ENCODE peak calls at places on chromosomes 7 and 10, in six cellular contexts. N is neuronal stem cell, Y is IMR-90, D is trophoblast cell, P is H9, Z is H1. C is an unnamed sample.

GRCh38 chr7:127589901-127590300 is 1.7 kb downstream of the ARF5 start:
- DNase-seq in N (no peak), Y (no peak), D (no peak), P (no peak), Z (no peak), C (no peak)

GRCh38 chr7:77247206-77247850 is 47.7 kb upstream of the FGL2 start:
- DNase-seq in N (peak), Y (peak), D (peak), P (peak), Z (peak), C (peak)

GRCh38 chr10:84540617-84541288 is 212.4 kb downstream of the CCSER2 start:
- DNase-seq in N (peak), Y (peak), D (peak), P (peak), Z (peak), C (peak)

GRCh38 chr7:7883394-7883793 is 85.2 kb upstream of the GLCCI1 start:
- DNase-seq in N (no peak), Y (no peak), D (no peak), P (no peak), Z (no peak), C (no peak)

GRCh38 chr10:124000792-124001201 is 92.6 kb downstream of the CHST15 start:
- DNase-seq in N (no peak), Y (no peak), D (no peak), P (no peak), Z (no peak), C (peak)

GRCh38 chr10:103847909-103848468 is 7.4 kb downstream of the SH3PXD2A start:
- DNase-seq in N (no peak), Y (no peak), D (no peak), P (peak), Z (peak), C (no peak)

GRCh38 chr7:135467207-135467711 is 42.6 kb downstream of the CNOT4 start:
- DNase-seq in N (no peak), Y (peak), D (peak), P (no peak), Z (no peak), C (peak)

GRCh38 chr10:128875030-128875744 is 591.9 kb upstream of the MGMT start:
- DNase-seq in N (no peak), Y (no peak), D (peak), P (no peak), Z (no peak), C (no peak)

GRCh38 chr7:24824896-24825295 is 67.6 kb upstream of the GSDME start:
- DNase-seq in N (no peak), Y (no peak), D (no peak), P (no peak), Z (no peak), C (no peak)

GRCh38 chr7:38839846-38840245 is 69.1 kb downstream of the VPS41 start:
- DNase-seq in N (no peak), Y (peak), D (no peak), P (no peak), Z (no peak), C (no peak)

GRCh38 chr7:141286522-141286921 is 212.7 kb downstream of the TMEM178B start:
- DNase-seq in N (no peak), Y (no peak), D (no peak), P (no peak), Z (no peak), C (no peak)

GRCh38 chr7:30996261-30996660 is 32.5 kb downstream of the GHRHR start:
- DNase-seq in N (no peak), Y (no peak), D (peak), P (no peak), Z (no peak), C (no peak)

GRCh38 chr10:124898493-124898892 is 43.4 kb upstream of the ZRANB1 start:
- DNase-seq in N (no peak), Y (no peak), D (no peak), P (peak), Z (no peak), C (no peak)

GRCh38 chr7:92714280-92714679 is 122.1 kb downstream of the CDK6 start:
- DNase-seq in N (no peak), Y (no peak), D (no peak), P (no peak), Z (no peak), C (no peak)

GRCh38 chr10:72087392-72087968 is 871 bp downstream of the SPOCK2 start:
- DNase-seq in N (no peak), Y (no peak), D (no peak), P (peak), Z (peak), C (no peak)

GRCh38 chr7:148303295-148304013 is 287.1 kb upstream of the C7orf33 start:
- DNase-seq in N (no peak), Y (no peak), D (peak), P (no peak), Z (no peak), C (peak)

GRCh38 chr7:148306759-148307158 is 283.8 kb upstream of the C7orf33 start:
- DNase-seq in N (no peak), Y (no peak), D (no peak), P (no peak), Z (no peak), C (no peak)

GRCh38 chr7:148299877-148300276 is 290.7 kb upstream of the C7orf33 start:
- DNase-seq in N (no peak), Y (no peak), D (no peak), P (no peak), Z (no peak), C (no peak)

GRCh38 chr7:148299335-148299734 is 291.2 kb upstream of the C7orf33 start:
- DNase-seq in N (no peak), Y (no peak), D (no peak), P (no peak), Z (no peak), C (no peak)

DNA sequence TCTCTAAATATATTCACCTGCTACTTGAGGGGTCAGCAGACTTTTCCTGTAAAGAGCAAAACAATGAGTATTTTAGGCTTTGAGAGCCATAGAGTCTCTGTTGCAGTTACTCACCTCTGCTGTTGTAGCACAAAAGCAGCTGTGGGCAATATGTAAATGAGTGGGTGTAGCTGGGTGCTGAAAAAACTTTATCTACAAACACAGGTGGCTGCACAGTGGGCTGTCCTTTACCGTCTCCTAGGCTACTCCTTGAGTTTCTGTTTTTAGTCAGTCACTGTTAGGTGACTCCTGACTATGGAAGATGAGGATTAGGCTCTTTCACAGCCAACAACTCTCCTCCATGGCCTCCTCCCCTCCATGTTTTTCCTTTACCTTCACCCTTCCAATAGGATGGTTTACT is 286.1 kb upstream of the C7orf33 start:
- DNase-seq in N (no peak), Y (no peak), D (no peak), P (no peak), Z (peak), C (no peak)
- H2AFZ ChIP-seq in N (no peak), Y (no peak), D (no peak), P (no peak), Z (no peak), C (no peak)

GRCh38 chr10:78357673-78358206 is 324.1 kb downstream of the RPS24 start:
- DNase-seq in N (no peak), Y (no peak), D (no peak), P (no peak), Z (no peak), C (no peak)
- H3K4ac ChIP-seq in N (peak), Y (no peak), D (no peak), P (no peak), Z (no peak), C (no peak)

GRCh38 chr10:52879181-52879607 is 106.6 kb upstream of the MBL2 start:
- DNase-seq in N (no peak), Y (peak), D (no peak), P (no peak), Z (no peak), C (peak)

GRCh38 chr10:52889611-52890010 is 117.0 kb upstream of the MBL2 start:
- DNase-seq in N (no peak), Y (no peak), D (no peak), P (no peak), Z (no peak), C (no peak)

GRCh38 chr10:52879651-52880050 is 107.1 kb upstream of the MBL2 start:
- DNase-seq in N (no peak), Y (no peak), D (no peak), P (no peak), Z (no peak), C (peak)

DNA sequence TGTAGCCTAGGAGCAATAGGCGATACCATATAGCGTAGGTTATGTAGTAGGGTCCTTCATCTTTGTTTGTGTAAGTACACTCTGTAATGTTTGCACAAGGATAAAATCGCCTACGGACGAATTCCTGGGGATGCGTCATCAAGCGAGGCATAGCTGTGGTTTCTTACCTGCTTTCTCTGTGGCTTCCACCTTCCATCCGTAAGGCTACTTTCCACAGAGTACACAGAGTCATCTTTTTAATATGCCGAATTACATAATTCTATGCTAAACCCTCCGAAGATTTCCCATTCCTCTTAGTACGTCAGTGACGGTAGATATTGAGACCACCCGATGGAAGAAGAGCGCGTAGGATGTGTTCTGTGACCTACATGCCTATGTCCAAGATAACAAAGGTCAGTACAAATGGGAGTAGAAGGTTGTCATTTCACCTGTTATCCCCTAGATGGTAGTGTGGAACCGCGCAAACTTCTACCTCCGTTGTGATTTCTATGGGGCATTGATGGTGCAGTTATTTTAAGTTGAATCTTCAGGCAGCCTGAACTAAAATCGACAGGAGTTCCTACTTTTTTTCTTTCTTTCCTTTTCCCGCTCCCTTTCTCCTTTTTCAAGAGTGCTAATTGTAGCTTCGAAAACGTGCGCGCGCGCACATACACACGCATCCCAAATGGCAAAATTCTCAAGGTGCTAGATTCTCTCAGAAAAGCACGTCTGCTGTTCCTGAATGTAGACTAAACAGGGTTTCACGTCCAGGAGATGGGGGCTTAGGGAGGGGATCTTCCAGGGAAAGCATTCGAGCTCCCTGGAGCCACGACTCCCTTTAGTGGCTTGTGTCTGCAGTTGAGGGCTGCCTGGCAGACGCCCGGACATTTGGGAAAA is 111.7 kb upstream of the MBL2 start:
- DNase-seq in N (peak), Y (peak), D (peak), P (peak), Z (peak), C (peak)
- H2AFZ ChIP-seq in N (peak), Y (peak), D (peak), P (peak), Z (peak), C (no peak)

DNA sequence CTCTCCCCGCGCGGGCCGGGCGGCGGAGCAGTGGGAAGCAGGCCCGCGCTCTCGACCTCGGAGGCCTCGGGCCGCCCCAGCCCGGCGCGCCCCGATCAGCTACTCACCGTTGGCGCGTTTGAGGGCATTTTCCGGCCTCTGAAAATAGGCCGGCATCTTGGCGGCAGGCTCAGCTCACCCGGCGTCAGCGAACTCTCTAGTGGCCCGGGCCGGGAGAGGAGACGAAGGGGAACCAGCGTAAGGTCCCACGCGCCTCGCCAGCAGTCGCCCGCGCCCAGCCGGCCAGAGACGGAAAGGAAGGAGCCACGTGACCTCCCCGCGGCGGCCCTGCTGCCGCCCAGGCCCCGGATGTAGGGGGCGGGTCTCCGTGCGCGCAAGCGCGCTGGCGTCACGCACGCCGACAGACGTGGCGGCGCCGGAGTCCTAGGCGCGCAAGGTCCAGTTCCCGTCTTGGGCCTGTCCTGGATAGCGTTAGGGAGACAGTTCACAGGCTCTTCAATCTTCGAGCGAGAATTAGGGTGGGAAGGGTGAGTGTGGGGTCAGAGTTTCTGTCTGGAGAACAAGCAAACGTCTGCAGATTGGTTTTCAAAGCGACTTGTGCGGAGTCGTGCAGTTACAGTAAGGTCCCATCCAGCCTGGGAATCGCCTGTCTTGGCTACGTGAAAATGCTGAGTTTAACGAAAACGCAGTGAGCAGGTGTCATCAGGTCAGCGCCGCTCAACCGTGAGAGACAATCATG is at the start of gene EIF3A:
- DNase-seq in N (peak), Y (peak), D (peak), P (peak), Z (peak), C (peak)
- H3K4ac ChIP-seq in N (no peak), Y (peak), D (peak), P (peak), Z (peak), C (peak)

GRCh38 chr7:40810274-40810673 is 675.5 kb downstream of the SUGCT start:
- DNase-seq in N (no peak), Y (no peak), D (no peak), P (no peak), Z (no peak), C (peak)

GRCh38 chr7:40815022-40815421 is 680.2 kb downstream of the SUGCT start:
- DNase-seq in N (no peak), Y (no peak), D (no peak), P (no peak), Z (no peak), C (no peak)

GRCh38 chr7:40811666-40812065 is 676.9 kb downstream of the SUGCT start:
- DNase-seq in N (no peak), Y (no peak), D (no peak), P (no peak), Z (no peak), C (no peak)

GRCh38 chr7:40815512-40815911 is 680.7 kb downstream of the SUGCT start:
- DNase-seq in N (no peak), Y (peak), D (no peak), P (no peak), Z (no peak), C (no peak)
- H2AFZ ChIP-seq in N (no peak), Y (peak), D (no peak), P (no peak), Z (no peak), C (no peak)

GRCh38 chr7:43117842-43118241 is 5.4 kb downstream of the HECW1 start:
- DNase-seq in N (no peak), Y (no peak), D (no peak), P (no peak), Z (no peak), C (no peak)

GRCh38 chr7:43124388-43124787 is 11.9 kb downstream of the HECW1 start:
- DNase-seq in N (no peak), Y (no peak), D (no peak), P (no peak), Z (no peak), C (no peak)

GRCh38 chr7:43119371-43120069 is 7.1 kb downstream of the HECW1 start:
- DNase-seq in N (no peak), Y (peak), D (peak), P (no peak), Z (no peak), C (peak)

GRCh38 chr7:43123457-43123856 is 11.0 kb downstream of the HECW1 start:
- DNase-seq in N (no peak), Y (no peak), D (no peak), P (no peak), Z (no peak), C (no peak)
- H3K4ac ChIP-seq in N (no peak), Y (no peak), D (no peak), P (no peak), Z (no peak), C (no peak)

GRCh38 chr10:14954934-14955333 is 1.0 kb upstream of the DCLRE1C start:
- DNase-seq in N (no peak), Y (no peak), D (no peak), P (no peak), Z (no peak), C (no peak)
- H2AFZ ChIP-seq in N (no peak), Y (peak), D (no peak), P (no peak), Z (no peak), C (no peak)

DNA sequence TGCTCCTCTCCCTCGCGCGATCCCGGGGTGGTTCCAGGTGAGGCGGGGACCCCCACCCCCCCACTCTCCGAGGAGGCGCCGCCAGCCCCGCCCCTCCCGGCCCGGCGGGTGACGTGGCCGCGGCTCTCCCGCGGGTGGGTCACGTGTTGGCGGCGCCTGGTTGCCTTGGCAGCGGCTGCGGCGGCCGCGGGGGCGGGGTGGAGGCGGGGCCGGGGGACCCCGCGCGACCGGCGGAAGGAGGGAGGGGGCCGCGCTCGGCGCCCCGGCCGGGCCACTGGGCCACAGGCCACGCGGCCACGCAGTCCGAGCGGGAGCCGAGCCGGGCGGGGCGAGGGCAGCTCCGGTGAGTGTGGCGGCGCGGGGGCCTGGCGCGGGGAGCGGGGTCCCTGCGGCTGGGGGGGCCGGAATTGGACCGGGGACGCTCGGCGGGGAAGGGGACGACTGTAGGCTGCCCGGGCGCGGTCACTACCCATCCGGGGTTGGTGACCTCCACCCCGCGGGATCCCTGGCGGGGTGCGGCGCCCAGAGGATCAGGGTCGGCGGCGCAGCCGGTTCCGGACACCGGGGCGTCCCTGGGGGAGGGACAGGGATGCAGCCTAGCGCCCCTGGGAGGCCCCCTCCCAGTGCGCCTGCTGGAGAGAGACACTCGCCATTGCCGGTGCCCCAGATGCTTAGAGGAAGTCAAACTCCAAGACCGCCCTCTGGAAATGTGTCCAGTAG is at the start of gene ORAI2:
- DNase-seq in N (peak), Y (peak), D (peak), P (peak), Z (peak), C (peak)
- H3K4ac ChIP-seq in N (peak), Y (peak), D (peak), P (no peak), Z (no peak), C (peak)

GRCh38 chr7:98193474-98194180 is 17.6 kb upstream of the BHLHA15 start:
- DNase-seq in N (no peak), Y (no peak), D (no peak), P (no peak), Z (no peak), C (no peak)
- H2AFZ ChIP-seq in N (no peak), Y (no peak), D (no peak), P (no peak), Z (no peak), C (no peak)

DNA sequence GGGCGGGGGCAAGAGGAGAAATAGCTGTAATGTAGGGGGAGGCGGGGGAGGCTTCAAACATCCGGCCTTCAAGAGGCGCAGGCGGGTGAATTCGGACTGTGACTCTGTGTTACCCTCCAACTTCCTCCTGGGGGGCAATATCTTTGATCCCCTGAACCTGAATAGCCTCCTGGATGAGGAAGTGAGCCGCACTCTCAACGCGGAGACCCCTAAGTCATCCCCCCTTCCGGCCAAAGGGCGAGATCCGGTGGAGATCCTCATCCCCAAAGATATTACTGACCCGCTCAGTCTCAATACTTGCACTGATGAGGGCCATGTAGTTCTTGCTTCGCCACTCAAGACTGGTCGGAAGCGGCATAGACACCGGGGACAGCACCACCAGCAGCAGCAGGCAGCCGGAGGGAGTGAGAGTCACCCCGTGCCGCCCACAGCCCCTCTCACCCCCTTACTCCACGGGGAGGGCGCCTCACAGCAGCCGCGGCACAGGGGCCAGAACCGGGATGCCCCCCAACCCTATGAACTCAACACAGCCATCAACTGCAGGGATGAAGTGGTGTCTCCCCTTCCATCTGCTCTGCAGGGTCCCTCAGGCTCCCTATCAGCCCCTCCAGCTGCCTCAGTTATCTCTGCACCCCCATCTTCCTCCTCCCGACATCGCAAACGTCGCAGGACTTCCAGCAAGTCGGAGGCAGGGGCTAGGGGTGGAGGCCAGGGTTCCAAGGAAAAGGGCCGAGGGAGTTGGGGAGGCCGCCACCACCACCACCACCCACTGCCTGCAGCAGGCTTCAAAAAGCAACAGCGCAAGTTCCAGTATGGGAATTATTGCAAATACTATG is 1.0 kb downstream of the MEPCE start:
- DNase-seq in N (no peak), Y (peak), D (no peak), P (no peak), Z (no peak), C (no peak)
- H3K4ac ChIP-seq in N (peak), Y (peak), D (peak), P (no peak), Z (peak), C (peak)

C was measured in mesenchymal stem cell.